ENCODE peak calls at places on chromosomes 6 and 20, in four cellular contexts. One of them, this sample, is unnamed.

GRCh38 chr6:114364295-114364694 is 21.5 kb upstream of the HS3ST5 start:
- DNase-seq in RWPE2: no peak
- DNase-seq in GM20000: no peak
- DNase-seq in GM13977: no peak
- DNase-seq in this sample: no peak

GRCh38 chr6:66264376-66264775 is 557.4 kb upstream of the EYS start:
- DNase-seq in RWPE2: no peak
- DNase-seq in GM20000: no peak
- DNase-seq in GM13977: no peak
- DNase-seq in this sample: no peak

GRCh38 chr20:50052952-50053789 is 59.8 kb downstream of the UBE2V1 start:
- DNase-seq in RWPE2: no peak
- DNase-seq in GM20000: no peak
- DNase-seq in GM13977: no peak
- DNase-seq in this sample: no peak

GRCh38 chr6:50030777-50031562 is 9.2 kb upstream of the DEFB110 start:
- DNase-seq in RWPE2: no peak
- DNase-seq in GM20000: peak
- DNase-seq in GM13977: peak
- DNase-seq in this sample: no peak

GRCh38 chr6:37679539-37680476 is 17.9 kb downstream of the MDGA1 start:
- DNase-seq in RWPE2: no peak
- DNase-seq in GM20000: peak
- DNase-seq in GM13977: peak
- DNase-seq in this sample: no peak

GRCh38 chr6:138346302-138347195 is 31.2 kb upstream of the SMIM28 start:
- DNase-seq in RWPE2: no peak
- DNase-seq in GM20000: no peak
- DNase-seq in GM13977: no peak
- DNase-seq in this sample: no peak

GRCh38 chr6:79872986-79873385 is 74.4 kb downstream of the ELOVL4 start:
- DNase-seq in RWPE2: peak
- DNase-seq in GM20000: no peak
- DNase-seq in GM13977: no peak
- DNase-seq in this sample: no peak

GRCh38 chr6:4809999-4810918 is 34.1 kb downstream of the CDYL start:
- DNase-seq in RWPE2: no peak
- DNase-seq in GM20000: no peak
- DNase-seq in GM13977: no peak
- DNase-seq in this sample: no peak

GRCh38 chr20:44594730-44595129 is 12.4 kb downstream of the PKIG start:
- DNase-seq in RWPE2: peak
- DNase-seq in GM20000: peak
- DNase-seq in GM13977: peak
- DNase-seq in this sample: no peak

GRCh38 chr6:36976509-36976908 is 9.5 kb downstream of the MTCH1 start:
- DNase-seq in RWPE2: no peak
- DNase-seq in GM20000: no peak
- DNase-seq in GM13977: no peak
- DNase-seq in this sample: no peak

GRCh38 chr6:154732824-154733609 is at the start of gene SCAF8:
- DNase-seq in RWPE2: peak
- DNase-seq in GM20000: peak
- DNase-seq in GM13977: peak
- DNase-seq in this sample: peak

GRCh38 chr6:67952121-67952520 is 683.0 kb upstream of the ADGRB3 start:
- DNase-seq in RWPE2: no peak
- DNase-seq in GM20000: no peak
- DNase-seq in GM13977: no peak
- DNase-seq in this sample: no peak

GRCh38 chr20:52035498-52035897 is 156.1 kb downstream of the ZFP64 start:
- DNase-seq in RWPE2: no peak
- DNase-seq in GM20000: no peak
- DNase-seq in GM13977: no peak
- DNase-seq in this sample: no peak

GRCh38 chr20:22684072-22684762 is 99.8 kb upstream of the FOXA2 start:
- DNase-seq in RWPE2: no peak
- DNase-seq in GM20000: peak
- DNase-seq in GM13977: peak
- DNase-seq in this sample: peak

GRCh38 chr6:73675466-73676098 is 20.4 kb upstream of the CD109 start:
- DNase-seq in RWPE2: no peak
- DNase-seq in GM20000: peak
- DNase-seq in GM13977: peak
- DNase-seq in this sample: peak

GRCh38 chr6:22001336-22002027 is 295.4 kb downstream of the PRL start:
- DNase-seq in RWPE2: no peak
- DNase-seq in GM20000: no peak
- DNase-seq in GM13977: no peak
- DNase-seq in this sample: no peak

GRCh38 chr6:155325700-155326516 is 11.6 kb upstream of the TFB1M start:
- DNase-seq in RWPE2: no peak
- DNase-seq in GM20000: no peak
- DNase-seq in GM13977: no peak
- DNase-seq in this sample: no peak

GRCh38 chr6:82040405-82041221 is 206.9 kb downstream of the IBTK start:
- DNase-seq in RWPE2: no peak
- DNase-seq in GM20000: peak
- DNase-seq in GM13977: no peak
- DNase-seq in this sample: no peak

GRCh38 chr20:16947346-16947943 is 199.3 kb downstream of the OTOR start:
- DNase-seq in RWPE2: no peak
- DNase-seq in GM20000: no peak
- DNase-seq in GM13977: no peak
- DNase-seq in this sample: no peak